ENCODE peak calls at places on chromosomes 11 and 22, in six cellular contexts. One of them, this sample, is unnamed.

GRCh38 chr22:48277868-48278581 is 1515.6 kb downstream of the TBC1D22A start:
- DNase-seq in lower lobe of right lung: no peak
- DNase-seq in GM23248: no peak
- DNase-seq in GM20000: no peak
- DNase-seq in left ventricle myocardium inferior: no peak
- DNase-seq in SJSA1: no peak
- DNase-seq in this sample: no peak

GRCh38 chr11:76307416-76307815 is 73.5 kb downstream of the THAP12 start:
- DNase-seq in lower lobe of right lung: no peak
- DNase-seq in GM23248: no peak
- DNase-seq in GM20000: no peak
- DNase-seq in left ventricle myocardium inferior: peak; percentile 55
- DNase-seq in SJSA1: no peak
- DNase-seq in this sample: no peak

GRCh38 chr22:24162377-24162927 is 18.8 kb upstream of the SUSD2 start:
- DNase-seq in lower lobe of right lung: no peak
- DNase-seq in GM23248: no peak
- DNase-seq in GM20000: no peak
- DNase-seq in left ventricle myocardium inferior: no peak
- DNase-seq in SJSA1: no peak
- DNase-seq in this sample: no peak

GRCh38 chr11:70538641-70539359 is 140.5 kb downstream of the CTTN start:
- DNase-seq in lower lobe of right lung: peak; percentile 34
- DNase-seq in GM23248: no peak
- DNase-seq in GM20000: no peak
- DNase-seq in left ventricle myocardium inferior: no peak
- DNase-seq in SJSA1: no peak
- DNase-seq in this sample: no peak

GRCh38 chr22:22133910-22134309 is 110.7 kb upstream of the VPREB1 start:
- DNase-seq in lower lobe of right lung: no peak
- DNase-seq in GM23248: no peak
- DNase-seq in GM20000: no peak
- DNase-seq in left ventricle myocardium inferior: no peak
- DNase-seq in SJSA1: no peak
- DNase-seq in this sample: no peak

GRCh38 chr11:13386567-13386966 is 76.5 kb downstream of the BTBD10 start:
- DNase-seq in lower lobe of right lung: no peak
- DNase-seq in GM23248: no peak
- DNase-seq in GM20000: no peak
- DNase-seq in left ventricle myocardium inferior: no peak
- DNase-seq in SJSA1: no peak
- DNase-seq in this sample: no peak

GRCh38 chr11:32081129-32081641 is 9.7 kb upstream of the RCN1 start:
- DNase-seq in lower lobe of right lung: no peak
- DNase-seq in GM23248: peak; percentile 78
- DNase-seq in GM20000: no peak
- DNase-seq in left ventricle myocardium inferior: peak; percentile 18
- DNase-seq in SJSA1: no peak
- DNase-seq in this sample: no peak

GRCh38 chr11:69803022-69803421 is 16.2 kb downstream of the FGF3 start:
- DNase-seq in lower lobe of right lung: no peak
- DNase-seq in GM23248: no peak
- DNase-seq in GM20000: no peak
- DNase-seq in left ventricle myocardium inferior: no peak
- DNase-seq in SJSA1: no peak
- DNase-seq in this sample: no peak

GRCh38 chr11:121099885-121100284 is 1.2 kb upstream of the TECTA start:
- DNase-seq in lower lobe of right lung: no peak
- DNase-seq in GM23248: peak; percentile 50
- DNase-seq in GM20000: no peak
- DNase-seq in left ventricle myocardium inferior: no peak
- DNase-seq in SJSA1: no peak
- DNase-seq in this sample: no peak

GRCh38 chr22:41230399-41230785 is 10.3 kb downstream of the CHADL start:
- DNase-seq in lower lobe of right lung: no peak
- DNase-seq in GM23248: no peak
- DNase-seq in GM20000: no peak
- DNase-seq in left ventricle myocardium inferior: no peak
- DNase-seq in SJSA1: no peak
- DNase-seq in this sample: no peak

GRCh38 chr22:21989049-21989448 is 6.5 kb upstream of the TOP3B start:
- DNase-seq in lower lobe of right lung: no peak
- DNase-seq in GM23248: no peak
- DNase-seq in GM20000: no peak
- DNase-seq in left ventricle myocardium inferior: no peak
- DNase-seq in SJSA1: no peak
- DNase-seq in this sample: no peak

GRCh38 chr22:49525776-49526535 is 301.7 kb downstream of the BRD1 start:
- DNase-seq in lower lobe of right lung: no peak
- DNase-seq in GM23248: no peak
- DNase-seq in GM20000: no peak
- DNase-seq in left ventricle myocardium inferior: no peak
- DNase-seq in SJSA1: no peak
- DNase-seq in this sample: no peak

GRCh38 chr22:28346308-28346707 is 333.3 kb downstream of the TTC28 start:
- DNase-seq in lower lobe of right lung: no peak
- DNase-seq in GM23248: no peak
- DNase-seq in GM20000: no peak
- DNase-seq in left ventricle myocardium inferior: no peak
- DNase-seq in SJSA1: no peak
- DNase-seq in this sample: no peak

GRCh38 chr11:848380-848931 is 5.8 kb downstream of the TSPAN4 start:
- DNase-seq in lower lobe of right lung: no peak
- DNase-seq in GM23248: peak; percentile 63
- DNase-seq in GM20000: peak; percentile 92
- DNase-seq in left ventricle myocardium inferior: no peak
- DNase-seq in SJSA1: no peak
- DNase-seq in this sample: peak; percentile 55

GRCh38 chr11:32438346-32438882 is 3.1 kb upstream of the WT1 start:
- DNase-seq in lower lobe of right lung: no peak
- DNase-seq in GM23248: no peak
- DNase-seq in GM20000: peak; percentile 24
- DNase-seq in left ventricle myocardium inferior: no peak
- DNase-seq in SJSA1: no peak
- DNase-seq in this sample: no peak

GRCh38 chr22:42699281-42699681 is 21.4 kb downstream of the A4GALT start:
- DNase-seq in lower lobe of right lung: no peak
- DNase-seq in GM23248: peak; percentile 51
- DNase-seq in GM20000: no peak
- DNase-seq in left ventricle myocardium inferior: no peak
- DNase-seq in SJSA1: peak; percentile 58
- DNase-seq in this sample: no peak

GRCh38 chr11:106421673-106422292 is 344.3 kb downstream of the AASDHPPT start:
- DNase-seq in lower lobe of right lung: no peak
- DNase-seq in GM23248: no peak
- DNase-seq in GM20000: no peak
- DNase-seq in left ventricle myocardium inferior: no peak
- DNase-seq in SJSA1: no peak
- DNase-seq in this sample: no peak

GRCh38 chr11:100780470-100780869 is 93.4 kb downstream of the ARHGAP42 start:
- DNase-seq in lower lobe of right lung: no peak
- DNase-seq in GM23248: no peak
- DNase-seq in GM20000: no peak
- DNase-seq in left ventricle myocardium inferior: no peak
- DNase-seq in SJSA1: no peak
- DNase-seq in this sample: no peak

GRCh38 chr11:67463680-67464410 is 5.2 kb downstream of the TMEM134 start:
- DNase-seq in lower lobe of right lung: peak; percentile 88
- DNase-seq in GM23248: peak; percentile 49
- DNase-seq in GM20000: no peak
- DNase-seq in left ventricle myocardium inferior: peak; percentile 45
- DNase-seq in SJSA1: peak; percentile 95
- DNase-seq in this sample: no peak

GRCh38 chr11:72856065-72856464 is 41.9 kb downstream of the ATG16L2 start:
- DNase-seq in lower lobe of right lung: no peak
- DNase-seq in GM23248: no peak
- DNase-seq in GM20000: no peak
- DNase-seq in left ventricle myocardium inferior: no peak
- DNase-seq in SJSA1: no peak
- DNase-seq in this sample: no peak

GRCh38 chr22:37465721-37466120 is 20.5 kb downstream of the MFNG start:
- DNase-seq in lower lobe of right lung: no peak
- DNase-seq in GM23248: no peak
- DNase-seq in GM20000: no peak
- DNase-seq in left ventricle myocardium inferior: no peak
- DNase-seq in SJSA1: no peak
- DNase-seq in this sample: no peak

GRCh38 chr11:20192641-20193040 is 32.4 kb upstream of the DBX1 start:
- DNase-seq in lower lobe of right lung: no peak
- DNase-seq in GM23248: no peak
- DNase-seq in GM20000: no peak
- DNase-seq in left ventricle myocardium inferior: no peak
- DNase-seq in SJSA1: no peak
- DNase-seq in this sample: no peak

GRCh38 chr22:43411040-43411919 is 534 bp upstream of the MPPED1 start:
- DNase-seq in lower lobe of right lung: peak; percentile 36
- DNase-seq in GM23248: no peak
- DNase-seq in GM20000: no peak
- DNase-seq in left ventricle myocardium inferior: no peak
- DNase-seq in SJSA1: no peak
- DNase-seq in this sample: no peak

GRCh38 chr22:32322986-32323385 is 34.7 kb upstream of the RFPL3 start:
- DNase-seq in lower lobe of right lung: no peak
- DNase-seq in GM23248: no peak
- DNase-seq in GM20000: no peak
- DNase-seq in left ventricle myocardium inferior: no peak
- DNase-seq in SJSA1: peak; percentile 18
- DNase-seq in this sample: no peak

GRCh38 chr11:28767574-28767973 is 659.4 kb downstream of the METTL15 start:
- DNase-seq in lower lobe of right lung: no peak
- DNase-seq in GM23248: peak; percentile 32
- DNase-seq in GM20000: no peak
- DNase-seq in left ventricle myocardium inferior: no peak
- DNase-seq in SJSA1: no peak
- DNase-seq in this sample: no peak

GRCh38 chr22:24370426-24370825 is 57.0 kb upstream of the ADORA2A start:
- DNase-seq in lower lobe of right lung: no peak
- DNase-seq in GM23248: peak; percentile 19
- DNase-seq in GM20000: no peak
- DNase-seq in left ventricle myocardium inferior: no peak
- DNase-seq in SJSA1: no peak
- DNase-seq in this sample: no peak

GRCh38 chr22:30227438-30228228 is 18.9 kb downstream of the LIF start:
- DNase-seq in lower lobe of right lung: no peak
- DNase-seq in GM23248: no peak
- DNase-seq in GM20000: no peak
- DNase-seq in left ventricle myocardium inferior: no peak
- DNase-seq in SJSA1: no peak
- DNase-seq in this sample: no peak

GRCh38 chr11:59918494-59918893 is 19.7 kb upstream of the OOSP1 start:
- DNase-seq in lower lobe of right lung: no peak
- DNase-seq in GM23248: peak; percentile 82
- DNase-seq in GM20000: no peak
- DNase-seq in left ventricle myocardium inferior: no peak
- DNase-seq in SJSA1: no peak
- DNase-seq in this sample: no peak

GRCh38 chr11:46649180-46649738 is 31.9 kb downstream of the ATG13 start:
- DNase-seq in lower lobe of right lung: no peak
- DNase-seq in GM23248: peak; percentile 92
- DNase-seq in GM20000: no peak
- DNase-seq in left ventricle myocardium inferior: peak; percentile 44
- DNase-seq in SJSA1: peak; percentile 51
- DNase-seq in this sample: no peak

GRCh38 chr11:1218788-1219445 is 3.9 kb upstream of the MUC5B start:
- DNase-seq in lower lobe of right lung: peak; percentile 40
- DNase-seq in GM23248: no peak
- DNase-seq in GM20000: no peak
- DNase-seq in left ventricle myocardium inferior: no peak
- DNase-seq in SJSA1: no peak
- DNase-seq in this sample: no peak

GRCh38 chr22:49934891-49935557 is 16.6 kb downstream of the CRELD2 start:
- DNase-seq in lower lobe of right lung: peak; percentile 90
- DNase-seq in GM23248: peak; percentile 72
- DNase-seq in GM20000: peak; percentile 90
- DNase-seq in left ventricle myocardium inferior: peak; percentile 90
- DNase-seq in SJSA1: peak; percentile 75
- DNase-seq in this sample: peak; percentile 91

GRCh38 chr11:3796796-3797328 is 492 bp downstream of the NUP98 start:
- DNase-seq in lower lobe of right lung: no peak
- DNase-seq in GM23248: peak; percentile 73
- DNase-seq in GM20000: no peak
- DNase-seq in left ventricle myocardium inferior: no peak
- DNase-seq in SJSA1: no peak
- DNase-seq in this sample: no peak

GRCh38 chr11:28690746-28691145 is 582.6 kb downstream of the METTL15 start:
- DNase-seq in lower lobe of right lung: no peak
- DNase-seq in GM23248: peak; percentile 35
- DNase-seq in GM20000: no peak
- DNase-seq in left ventricle myocardium inferior: no peak
- DNase-seq in SJSA1: no peak
- DNase-seq in this sample: no peak